ENCODE peak calls at places on chromosomes 6 and 20, in six cellular contexts. One of them, this sample, is unnamed. For H3K9me3, the result is how much of the 10 kb centered on the place peaks cover.

GRCh38 chr6:118903134-118903533 is 9.2 kb downstream of the ASF1A start:
- DNase-seq in uterus: no peak
- DNase-seq in AG04450: no peak
- DNase-seq in CD4-positive, alpha-beta T cell: no peak
- DNase-seq in upper lobe of right lung: no peak
- DNase-seq in hepatocyte: no peak
- DNase-seq in this sample: no peak

GRCh38 chr6:126716012-126716411 is 376.1 kb downstream of the CENPW start:
- DNase-seq in uterus: no peak
- DNase-seq in AG04450: no peak
- DNase-seq in CD4-positive, alpha-beta T cell: no peak
- DNase-seq in upper lobe of right lung: no peak
- DNase-seq in hepatocyte: no peak
- DNase-seq in this sample: no peak

GRCh38 chr6:34207695-34208443 is 28.8 kb upstream of the HMGA1 start:
- DNase-seq in uterus: no peak
- DNase-seq in AG04450: no peak
- DNase-seq in CD4-positive, alpha-beta T cell: no peak
- DNase-seq in upper lobe of right lung: no peak
- DNase-seq in hepatocyte: no peak
- DNase-seq in this sample: no peak

GRCh38 chr6:89148016-89148750 is 2.3 kb downstream of the PM20D2 start:
- DNase-seq in uterus: no peak
- DNase-seq in AG04450: no peak
- DNase-seq in CD4-positive, alpha-beta T cell: no peak
- DNase-seq in upper lobe of right lung: no peak
- DNase-seq in hepatocyte: no peak
- DNase-seq in this sample: no peak

GRCh38 chr20:6053776-6054688 is at the start of gene LRRN4:
- DNase-seq in uterus: no peak
- DNase-seq in AG04450: no peak
- DNase-seq in CD4-positive, alpha-beta T cell: no peak
- DNase-seq in upper lobe of right lung: peak
- DNase-seq in hepatocyte: peak
- DNase-seq in this sample: no peak

GRCh38 chr6:142683688-142684087 is 261.3 kb downstream of the HIVEP2 start:
- DNase-seq in uterus: no peak
- DNase-seq in AG04450: no peak
- DNase-seq in CD4-positive, alpha-beta T cell: no peak
- DNase-seq in upper lobe of right lung: no peak
- DNase-seq in hepatocyte: no peak
- DNase-seq in this sample: no peak

GRCh38 chr6:110558575-110558974 is 82.2 kb upstream of the SLC22A16 start:
- DNase-seq in uterus: no peak
- DNase-seq in AG04450: no peak
- DNase-seq in CD4-positive, alpha-beta T cell: no peak
- DNase-seq in upper lobe of right lung: no peak
- DNase-seq in hepatocyte: no peak
- DNase-seq in this sample: no peak

GRCh38 chr6:11393713-11394627 is 143.6 kb upstream of the TMEM170B start:
- DNase-seq in uterus: no peak
- DNase-seq in AG04450: no peak
- DNase-seq in CD4-positive, alpha-beta T cell: no peak
- DNase-seq in upper lobe of right lung: no peak
- DNase-seq in hepatocyte: no peak
- DNase-seq in this sample: no peak

GRCh38 chr6:4800662-4801061 is 24.5 kb downstream of the CDYL start:
- DNase-seq in uterus: no peak
- DNase-seq in AG04450: no peak
- DNase-seq in CD4-positive, alpha-beta T cell: no peak
- DNase-seq in upper lobe of right lung: no peak
- DNase-seq in hepatocyte: no peak
- DNase-seq in this sample: no peak

GRCh38 chr6:26187981-26188635 is 100.9 kb downstream of the HFE start:
- DNase-seq in uterus: peak
- DNase-seq in AG04450: no peak
- DNase-seq in CD4-positive, alpha-beta T cell: no peak
- DNase-seq in upper lobe of right lung: no peak
- DNase-seq in hepatocyte: peak
- DNase-seq in this sample: no peak

GRCh38 chr20:15012551-15012950 is 675.1 kb upstream of the FLRT3 start:
- DNase-seq in uterus: no peak
- DNase-seq in AG04450: no peak
- DNase-seq in CD4-positive, alpha-beta T cell: no peak
- DNase-seq in upper lobe of right lung: no peak
- DNase-seq in hepatocyte: no peak
- DNase-seq in this sample: no peak

GRCh38 chr6:67884442-67884841 is 750.6 kb upstream of the ADGRB3 start:
- DNase-seq in uterus: no peak
- DNase-seq in AG04450: no peak
- DNase-seq in CD4-positive, alpha-beta T cell: no peak
- DNase-seq in upper lobe of right lung: no peak
- DNase-seq in hepatocyte: no peak
- DNase-seq in this sample: no peak
- H3K9me3 ChIP-seq in uterus: under half
- H3K9me3 ChIP-seq in AG04450: under half
- H3K9me3 ChIP-seq in CD4-positive, alpha-beta T cell: under half
- H3K9me3 ChIP-seq in upper lobe of right lung: under half
- H3K9me3 ChIP-seq in hepatocyte: under half
- H3K9me3 ChIP-seq in this sample: under half

GRCh38 chr20:49909499-49910339 is 5.6 kb downstream of the SPATA2 start:
- DNase-seq in uterus: no peak
- DNase-seq in AG04450: no peak
- DNase-seq in CD4-positive, alpha-beta T cell: no peak
- DNase-seq in upper lobe of right lung: peak
- DNase-seq in hepatocyte: peak
- DNase-seq in this sample: no peak
- TF ChIP-seq CTCF in uterus: peak
- TF ChIP-seq CTCF in AG04450: peak
- TF ChIP-seq CTCF in CD4-positive, alpha-beta T cell: no peak
- TF ChIP-seq CTCF in upper lobe of right lung: peak
- TF ChIP-seq CTCF in hepatocyte: peak
- TF ChIP-seq CTCF in this sample: no peak

GRCh38 chr6:22596011-22596410 is 26.6 kb downstream of the HDGFL1 start:
- DNase-seq in uterus: no peak
- DNase-seq in AG04450: no peak
- DNase-seq in CD4-positive, alpha-beta T cell: no peak
- DNase-seq in upper lobe of right lung: no peak
- DNase-seq in hepatocyte: peak
- DNase-seq in this sample: no peak

GRCh38 chr6:22589118-22589517 is 19.8 kb downstream of the HDGFL1 start:
- DNase-seq in uterus: no peak
- DNase-seq in AG04450: no peak
- DNase-seq in CD4-positive, alpha-beta T cell: no peak
- DNase-seq in upper lobe of right lung: no peak
- DNase-seq in hepatocyte: no peak
- DNase-seq in this sample: no peak

GRCh38 chr6:22593895-22594294 is 24.5 kb downstream of the HDGFL1 start:
- DNase-seq in uterus: no peak
- DNase-seq in AG04450: no peak
- DNase-seq in CD4-positive, alpha-beta T cell: no peak
- DNase-seq in upper lobe of right lung: no peak
- DNase-seq in hepatocyte: no peak
- DNase-seq in this sample: no peak

DNA sequence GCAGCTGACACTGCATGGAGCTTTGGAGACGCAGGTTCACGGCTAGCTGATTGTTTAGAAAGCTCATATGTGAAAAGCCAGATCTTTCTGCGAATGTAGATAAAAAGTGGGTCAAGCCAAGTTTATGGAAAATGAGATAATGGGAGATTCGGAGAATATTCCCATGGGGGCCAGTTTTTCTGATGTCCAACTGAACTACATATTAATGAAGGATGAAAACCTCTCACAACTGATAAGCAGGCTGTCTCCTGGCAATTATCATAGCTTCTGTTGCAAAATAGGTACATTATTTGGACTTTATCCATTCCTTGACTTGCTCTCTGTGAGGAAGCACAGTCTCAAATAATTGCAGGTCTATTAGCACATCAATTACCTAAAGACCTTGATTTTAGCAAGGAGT is 21.1 kb downstream of the HDGFL1 start:
- DNase-seq in uterus: no peak
- DNase-seq in AG04450: no peak
- DNase-seq in CD4-positive, alpha-beta T cell: no peak
- DNase-seq in upper lobe of right lung: no peak
- DNase-seq in hepatocyte: no peak
- DNase-seq in this sample: no peak
- H3K9me3 ChIP-seq in uterus: under half
- H3K9me3 ChIP-seq in AG04450: under half
- H3K9me3 ChIP-seq in CD4-positive, alpha-beta T cell: under half
- H3K9me3 ChIP-seq in upper lobe of right lung: under half
- H3K9me3 ChIP-seq in hepatocyte: under half
- H3K9me3 ChIP-seq in this sample: under half

GRCh38 chr20:34069341-34070078 is 42.5 kb downstream of the EIF2S2 start:
- DNase-seq in uterus: peak
- DNase-seq in AG04450: peak
- DNase-seq in CD4-positive, alpha-beta T cell: peak
- DNase-seq in upper lobe of right lung: no peak
- DNase-seq in hepatocyte: peak
- DNase-seq in this sample: no peak

GRCh38 chr20:34072076-34072475 is 40.0 kb downstream of the EIF2S2 start:
- DNase-seq in uterus: no peak
- DNase-seq in AG04450: no peak
- DNase-seq in CD4-positive, alpha-beta T cell: no peak
- DNase-seq in upper lobe of right lung: no peak
- DNase-seq in hepatocyte: no peak
- DNase-seq in this sample: no peak

GRCh38 chr20:34072778-34073177 is 39.3 kb downstream of the EIF2S2 start:
- DNase-seq in uterus: no peak
- DNase-seq in AG04450: no peak
- DNase-seq in CD4-positive, alpha-beta T cell: no peak
- DNase-seq in upper lobe of right lung: no peak
- DNase-seq in hepatocyte: no peak
- DNase-seq in this sample: no peak

GRCh38 chr20:34068001-34068400 is 44.0 kb downstream of the EIF2S2 start:
- DNase-seq in uterus: no peak
- DNase-seq in AG04450: no peak
- DNase-seq in CD4-positive, alpha-beta T cell: no peak
- DNase-seq in upper lobe of right lung: no peak
- DNase-seq in hepatocyte: no peak
- DNase-seq in this sample: no peak

DNA sequence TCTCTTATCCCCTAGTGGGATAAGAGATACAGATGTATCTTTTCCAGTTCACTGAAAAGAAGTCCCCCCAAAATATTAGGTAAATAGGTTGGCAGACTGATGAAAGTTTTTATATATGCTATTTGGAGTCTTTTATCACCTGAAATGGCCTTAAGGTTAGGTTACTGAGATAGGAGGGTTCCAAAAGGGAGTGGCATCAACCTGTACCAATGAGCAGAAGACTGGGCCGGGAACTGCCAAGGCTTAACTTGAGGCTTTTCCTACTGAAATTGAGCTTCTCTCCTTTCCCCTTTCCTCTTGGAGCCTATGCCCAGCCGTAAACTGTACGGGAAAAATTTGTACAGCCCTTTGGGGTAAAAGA is 42.0 kb downstream of the EIF2S2 start:
- DNase-seq in uterus: no peak
- DNase-seq in AG04450: no peak
- DNase-seq in CD4-positive, alpha-beta T cell: no peak
- DNase-seq in upper lobe of right lung: no peak
- DNase-seq in hepatocyte: no peak
- DNase-seq in this sample: no peak
- TF ChIP-seq CTCF in uterus: no peak
- TF ChIP-seq CTCF in AG04450: no peak
- TF ChIP-seq CTCF in CD4-positive, alpha-beta T cell: no peak
- TF ChIP-seq CTCF in upper lobe of right lung: no peak
- TF ChIP-seq CTCF in hepatocyte: no peak
- TF ChIP-seq CTCF in this sample: no peak